ENCODE peak calls at places on chromosomes 4 and X, in seven cellular contexts. N is Panc1, I is colonic mucosa, W is PC-3, J is adrenal gland, F is tibial artery, P is body of pancreas. D is an unnamed sample.

GRCh38 chr4:87707279-87707918 is 57.3 kb downstream of the DMP1 start:
- DNase-seq in J (no peak), N (no peak), F (no peak), P (no peak), W (no peak), I (no peak), D (no peak)

GRCh38 chrX:118552501-118552900 is 56.9 kb downstream of the DOCK11 start:
- DNase-seq in F (no peak), W (peak; percentile 68), N (no peak), J (peak; percentile 29), I (no peak), P (peak; percentile 36), D (peak; percentile 55)

GRCh38 chr4:118842055-118842454 is 6.1 kb upstream of the SEC24D start:
- DNase-seq in N (no peak), P (no peak), W (peak; percentile 89), F (no peak), J (no peak), I (no peak), D (no peak)

GRCh38 chr4:181863846-181864245 is 379.4 kb upstream of the TENM3 start:
- DNase-seq in I (no peak), J (no peak), P (no peak), F (no peak), N (no peak), W (no peak), D (no peak)

GRCh38 chr4:26055855-26056254 is 141.8 kb downstream of the SMIM20 start:
- DNase-seq in F (no peak), I (no peak), P (no peak), N (no peak), J (no peak), W (peak; percentile 3), D (no peak)

GRCh38 chr4:7652451-7652871 is 217.7 kb upstream of the PSAPL1 start:
- DNase-seq in J (no peak), P (no peak), I (no peak), W (no peak), N (no peak), F (no peak), D (peak; percentile 25)

GRCh38 chr4:172245493-172245892 is 432.3 kb downstream of the GALNTL6 start:
- DNase-seq in F (no peak), N (no peak), I (no peak), P (no peak), W (peak; percentile 6), J (no peak), D (no peak)

GRCh38 chr4:118206627-118207026 is 146.2 kb downstream of the PRSS12 start:
- DNase-seq in I (no peak), F (no peak), J (no peak), W (no peak), P (no peak), N (no peak), D (peak; percentile 3)

GRCh38 chrX:29952016-29952415 is 263.3 kb upstream of the MAGEB2 start:
- DNase-seq in W (no peak), P (no peak), F (no peak), N (no peak), I (no peak), J (no peak), D (peak; percentile 56)

GRCh38 chrX:69158166-69159040 is 6.8 kb downstream of the PJA1 start:
- DNase-seq in P (peak; percentile 77), I (peak; percentile 45), J (peak; percentile 70), W (peak; percentile 73), F (peak; percentile 83), N (peak; percentile 13), D (peak; percentile 82)

GRCh38 chrX:50492720-50493119 is 22.1 kb upstream of the DGKK start:
- DNase-seq in F (no peak), W (no peak), I (no peak), J (no peak), P (no peak), N (no peak), D (no peak)
- H3K4me1 ChIP-seq in F (no peaks in the 10 kb centered on the region), W (no peaks in the 10 kb centered on the region), I (no peaks in the 10 kb centered on the region), J (no peaks in the 10 kb centered on the region), P (no peaks in the 10 kb centered on the region), N (no peaks in the 10 kb centered on the region), D (no peaks in the 10 kb centered on the region)

GRCh38 chr4:112708772-112709171 is 71.8 kb downstream of the LARP7 start:
- DNase-seq in J (no peak), F (no peak), I (no peak), P (no peak), W (no peak), N (no peak), D (no peak)

GRCh38 chr4:112704991-112705845 is 68.3 kb downstream of the LARP7 start:
- DNase-seq in F (peak; percentile 66), W (peak; percentile 32), N (no peak), J (peak; percentile 54), I (no peak), P (peak; percentile 31), D (peak; percentile 67)

GRCh38 chr4:112704322-112704721 is 67.4 kb downstream of the LARP7 start:
- DNase-seq in W (no peak), I (no peak), J (no peak), P (no peak), N (no peak), F (no peak), D (no peak)

GRCh38 chr4:112702892-112703291 is 65.9 kb downstream of the LARP7 start:
- DNase-seq in N (no peak), J (no peak), I (no peak), F (no peak), P (no peak), W (no peak), D (no peak)

GRCh38 chr4:112706840-112707207 is 69.9 kb downstream of the LARP7 start:
- DNase-seq in I (no peak), P (no peak), N (no peak), J (no peak), F (no peak), W (no peak), D (no peak)
- H3K27ac ChIP-seq in I (no peak overlapping the region), P (no peak overlapping the region), N (no peak overlapping the region), J (no peak overlapping the region), F (no peak overlapping the region), W (no peak overlapping the region), D (peak overlapping the region; percentile 50)

GRCh38 chrX:1493877-1494510 is 41.3 kb upstream of the ASMTL start:
- DNase-seq in W (no peak), J (peak; percentile 24), I (no peak), P (peak; percentile 21), N (no peak), F (no peak), D (no peak)
- H3K4me3 ChIP-seq in W (no peak overlapping the region), J (no peak overlapping the region), I (no peak overlapping the region), P (no peak overlapping the region), N (no peak overlapping the region), F (no peak overlapping the region), D (no peak overlapping the region)

GRCh38 chr4:38511702-38512101 is 152.3 kb upstream of the KLF3 start:
- DNase-seq in I (no peak), J (no peak), F (no peak), N (no peak), P (no peak), W (no peak), D (no peak)
- H3K4me1 ChIP-seq in I (no peaks in the 10 kb centered on the region), J (no peaks in the 10 kb centered on the region), F (no peaks in the 10 kb centered on the region), N (no peaks in the 10 kb centered on the region), P (no peaks in the 10 kb centered on the region), W (no peaks in the 10 kb centered on the region), D (no peaks in the 10 kb centered on the region)

DNA sequence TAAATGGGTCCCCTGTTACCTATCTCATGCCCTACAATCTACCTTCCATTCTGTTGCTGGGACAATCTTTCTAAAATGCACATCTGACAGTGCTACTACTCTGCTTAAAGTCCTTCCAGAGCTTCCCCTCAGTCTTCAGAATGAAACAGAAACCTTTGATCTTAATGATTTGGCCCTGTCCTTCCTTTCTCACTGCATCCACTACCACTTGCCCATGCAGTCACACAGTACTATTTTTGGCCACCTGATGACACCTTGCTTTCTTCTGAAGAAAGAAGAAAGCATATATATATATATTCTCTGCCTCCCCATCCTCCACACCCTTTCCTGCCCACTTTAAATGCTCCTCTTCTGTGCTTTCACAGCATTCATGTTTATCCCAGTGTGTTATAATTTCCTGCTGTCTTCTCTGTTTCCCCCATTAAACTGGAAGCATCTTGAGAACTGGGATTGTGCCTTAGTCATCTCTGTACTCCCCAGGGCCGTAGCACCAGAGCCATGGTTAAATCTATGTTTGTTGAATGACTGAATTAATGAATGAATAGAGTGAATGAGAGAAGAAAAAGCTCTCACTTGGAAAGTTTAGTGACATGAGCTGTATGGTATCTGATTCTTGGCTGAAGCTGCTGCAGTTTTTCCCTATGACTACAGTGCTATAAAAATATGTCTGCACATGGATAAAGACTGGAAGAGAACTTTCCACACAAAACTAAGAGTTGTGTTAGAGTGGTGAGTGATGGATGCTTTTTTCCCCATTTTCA is 56.2 kb downstream of the RTL9 start:
- DNase-seq in I (no peak), N (no peak), W (peak; percentile 73), J (no peak), P (no peak), F (no peak), D (no peak)
- H3K27ac ChIP-seq in I (no peak overlapping the region), N (no peak overlapping the region), W (peak overlapping the region; percentile 99), J (no peak overlapping the region), P (no peak overlapping the region), F (no peak overlapping the region), D (no peak overlapping the region)

GRCh38 chr4:22668702-22669101 is 24.0 kb upstream of the GBA3 start:
- DNase-seq in I (no peak), J (no peak), F (no peak), N (no peak), P (no peak), W (no peak), D (no peak)

GRCh38 chr4:22672519-22672918 is 20.2 kb upstream of the GBA3 start:
- DNase-seq in P (no peak), N (no peak), J (no peak), W (no peak), I (no peak), F (no peak), D (no peak)

GRCh38 chr4:22670953-22671352 is 21.8 kb upstream of the GBA3 start:
- DNase-seq in I (no peak), W (no peak), P (no peak), N (no peak), F (no peak), J (no peak), D (peak; percentile 25)

GRCh38 chr4:22667332-22667731 is 25.4 kb upstream of the GBA3 start:
- DNase-seq in J (no peak), P (no peak), W (no peak), N (no peak), F (no peak), I (no peak), D (peak; percentile 88)

GRCh38 chr4:22668301-22668700 is 24.4 kb upstream of the GBA3 start:
- DNase-seq in J (no peak), P (no peak), F (no peak), I (no peak), W (no peak), N (no peak), D (no peak)
- H3K4me3 ChIP-seq in J (no peak overlapping the region), P (no peak overlapping the region), F (no peak overlapping the region), I (no peak overlapping the region), W (no peak overlapping the region), N (no peak overlapping the region), D (no peak overlapping the region)